ENCODE peak calls at places on chromosomes 11 and 22, in eight cellular contexts. J is lower lobe of right lung; E is naive thymus-derived CD4-positive, alpha-beta T cell; Q is HAP-1; T is cardiac muscle cell; F is colonic mucosa; K is body of pancreas; A is stomach. V is an unnamed sample.

GRCh38 chr22:41001722-41002122 is 50.5 kb downstream of the RBX1 start:
- DNase-seq in A (no peak), J (no peak), Q (peak; percentile 21), E (no peak), K (peak; percentile 8), T (peak; percentile 45), F (no peak), V (peak; percentile 71)

GRCh38 chr22:41822289-41823057 is 10.4 kb upstream of the SREBF2 start:
- DNase-seq in T (peak; percentile 63), E (peak; percentile 56), J (no peak), K (peak; percentile 37), Q (no peak), F (no peak), A (no peak), V (no peak)

GRCh38 chr11:65537620-65538231 is 12.8 kb downstream of the SCYL1 start:
- DNase-seq in Q (no peak), E (no peak), T (no peak), J (no peak), F (no peak), A (no peak), K (no peak), V (no peak)

GRCh38 chr11:76769645-76770586 is 13.2 kb upstream of the TSKU start:
- DNase-seq in E (no peak), K (peak; percentile 67), A (peak; percentile 82), Q (no peak), T (peak; percentile 32), F (peak; percentile 93), J (no peak), V (peak; percentile 72)

GRCh38 chr11:95229199-95230053 is 1.6 kb downstream of the SESN3 start:
- DNase-seq in F (peak; percentile 45), A (no peak), J (no peak), E (no peak), Q (no peak), T (peak; percentile 33), K (no peak), V (no peak)

GRCh38 chr11:72562431-72562830 is 111.8 kb downstream of the PDE2A start:
- DNase-seq in J (no peak), E (no peak), K (no peak), A (no peak), T (no peak), F (no peak), Q (no peak), V (no peak)

GRCh38 chr22:45600791-45601730 is 70.6 kb upstream of the ATXN10 start:
- DNase-seq in J (peak; percentile 24), Q (no peak), E (no peak), F (no peak), K (peak; percentile 26), T (peak; percentile 51), A (no peak), V (no peak)

GRCh38 chr11:12137938-12138731 is 27.7 kb downstream of the MICAL2 start:
- DNase-seq in K (no peak), E (no peak), F (no peak), J (no peak), T (peak; percentile 78), Q (peak; percentile 54), A (no peak), V (no peak)

GRCh38 chr11:76668362-76669155 is 2.0 kb downstream of the LRRC32 start:
- DNase-seq in E (no peak), F (no peak), A (no peak), T (no peak), Q (no peak), K (no peak), J (no peak), V (no peak)

GRCh38 chr22:18111759-18112330 is 1.2 kb downstream of the TUBA8 start:
- DNase-seq in F (no peak), E (no peak), J (no peak), A (peak; percentile 51), K (no peak), Q (no peak), T (no peak), V (no peak)

GRCh38 chr22:40220316-40221054 is 42.8 kb downstream of the TNRC6B start:
- DNase-seq in A (no peak), Q (peak; percentile 62), E (no peak), T (peak; percentile 51), F (no peak), J (no peak), K (no peak), V (no peak)

GRCh38 chr22:24160546-24160945 is 20.7 kb upstream of the SUSD2 start:
- DNase-seq in K (no peak), E (no peak), A (no peak), Q (no peak), F (no peak), J (no peak), T (no peak), V (no peak)

GRCh38 chr11:102097175-102097574 is 13.1 kb upstream of the YAP1 start:
- DNase-seq in K (no peak), A (no peak), E (no peak), T (no peak), J (no peak), F (no peak), Q (no peak), V (no peak)

GRCh38 chr22:46737105-46737975 is 712 bp downstream of the CERK start:
- DNase-seq in A (no peak), T (peak; percentile 36), K (peak; percentile 46), Q (peak; percentile 57), E (peak; percentile 41), F (no peak), J (no peak), V (peak; percentile 55)

GRCh38 chr11:9092846-9093778 is 1.7 kb upstream of the SCUBE2 start:
- DNase-seq in K (peak; percentile 42), A (no peak), E (no peak), F (no peak), T (peak; percentile 6), J (no peak), Q (peak; percentile 74), V (no peak)

GRCh38 chr11:9092085-9092484 is 686 bp upstream of the SCUBE2 start:
- DNase-seq in K (no peak), Q (no peak), E (no peak), F (no peak), A (no peak), J (no peak), T (no peak), V (no peak)

GRCh38 chr11:9089636-9090035 is 1.8 kb downstream of the SCUBE2 start:
- DNase-seq in J (no peak), A (no peak), E (no peak), F (peak; percentile 42), T (no peak), Q (no peak), K (no peak), V (no peak)

GRCh38 chr11:9090488-9091043 is 833 bp downstream of the SCUBE2 start:
- DNase-seq in A (no peak), E (no peak), T (peak; percentile 18), Q (no peak), F (no peak), J (no peak), K (no peak), V (no peak)

DNA sequence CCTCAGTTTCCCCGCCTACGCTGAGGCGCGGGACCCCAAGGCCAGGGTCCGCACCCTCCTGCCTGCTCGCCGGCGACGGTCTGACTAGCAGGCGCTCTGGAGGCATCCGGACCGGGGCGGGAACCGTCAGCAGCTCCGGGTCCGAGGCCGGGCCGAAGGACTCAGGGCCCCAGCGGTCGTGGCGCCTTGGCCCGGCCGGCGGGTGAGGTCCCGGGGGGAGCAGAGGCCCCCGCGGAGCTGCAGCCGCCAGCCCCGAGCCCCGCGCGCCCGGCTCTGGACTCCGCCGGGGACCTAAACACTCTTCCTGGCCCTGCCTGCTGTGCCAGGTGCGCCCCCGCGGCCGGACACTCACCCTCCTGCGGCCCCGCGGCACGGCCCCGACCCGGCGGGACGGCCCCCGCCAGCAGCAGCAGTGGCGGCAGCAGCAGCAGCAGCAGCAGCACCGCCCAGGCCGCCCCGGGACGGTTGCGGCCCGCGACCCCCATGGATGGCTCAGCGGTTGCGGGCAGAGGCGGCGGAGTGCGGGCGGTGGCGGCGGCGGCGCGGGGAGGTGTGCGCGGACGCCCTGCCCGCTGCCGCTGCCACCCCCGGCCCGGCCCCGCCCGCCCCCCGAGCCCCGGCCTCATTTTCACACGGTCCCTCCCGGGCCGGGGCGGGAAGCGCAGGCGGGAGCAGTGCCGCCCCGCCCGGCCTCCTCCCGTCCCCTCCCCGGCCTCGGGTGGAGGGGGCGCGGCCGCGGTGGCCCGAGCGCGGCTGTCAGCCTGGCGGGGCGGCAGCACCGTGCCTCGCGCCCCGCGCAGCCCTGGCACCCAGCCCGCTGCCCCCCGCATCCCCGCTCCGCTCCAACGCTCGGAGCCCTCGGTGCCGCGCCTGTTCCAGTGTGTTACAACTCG is at the start of gene SCUBE2:
- DNase-seq in J (no peak), T (peak; percentile 8), Q (peak; percentile 40), E (no peak), A (no peak), F (peak; percentile 26), K (no peak), V (no peak)
- H3K4me3 ChIP-seq in J (peak within 1 kb of the TSS; percentile 57), T (peak within 1 kb of the TSS; percentile 40), Q (peak within 1 kb of the TSS; percentile 6), E (no peak within 1 kb of the TSS), A (peak within 1 kb of the TSS; percentile 63), F (peak within 1 kb of the TSS; percentile 38), K (no peak within 1 kb of the TSS), V (no peak within 1 kb of the TSS)

GRCh38 chr11:100098560-100098959 is 588.5 kb upstream of the ARHGAP42 start:
- DNase-seq in T (peak; percentile 0), K (no peak), E (no peak), A (no peak), J (no peak), F (no peak), Q (no peak), V (no peak)
- H3K9me3 ChIP-seq in T (no peaks in the 10 kb centered on the region), K (no peaks in the 10 kb centered on the region), E (no peaks in the 10 kb centered on the region), A (no peaks in the 10 kb centered on the region), J (no peaks in the 10 kb centered on the region), F (no peaks in the 10 kb centered on the region), Q (no peaks in the 10 kb centered on the region), V (no peaks in the 10 kb centered on the region)

GRCh38 chr11:1504581-1505290 is 18.2 kb upstream of the MOB2 start:
- DNase-seq in J (peak; percentile 39), T (no peak), K (no peak), A (no peak), F (no peak), Q (no peak), E (no peak), V (no peak)

GRCh38 chr11:1504164-1504563 is 17.6 kb upstream of the MOB2 start:
- DNase-seq in F (no peak), A (no peak), T (no peak), E (no peak), K (no peak), Q (no peak), J (peak; percentile 10), V (no peak)

GRCh38 chr11:1502971-1503707 is 16.6 kb upstream of the MOB2 start:
- DNase-seq in J (peak; percentile 48), K (no peak), F (no peak), E (no peak), T (no peak), Q (no peak), A (peak; percentile 45), V (no peak)

GRCh38 chr11:1502168-1502955 is 15.8 kb upstream of the MOB2 start:
- DNase-seq in E (no peak), T (no peak), J (peak; percentile 33), K (no peak), A (no peak), F (no peak), Q (no peak), V (no peak)

GRCh38 chr11:1503708-1504104 is 17.1 kb upstream of the MOB2 start:
- DNase-seq in F (no peak), J (peak; percentile 69), Q (no peak), T (no peak), A (peak; percentile 59), K (peak; percentile 38), E (no peak), V (no peak)
- H3K4me3 ChIP-seq in F (no peak overlapping the region), J (no peak overlapping the region), Q (no peak overlapping the region), T (no peak overlapping the region), A (no peak overlapping the region), K (no peak overlapping the region), E (no peak overlapping the region), V (no peak overlapping the region)

GRCh38 chr11:106187860-106188456 is 110.5 kb downstream of the AASDHPPT start:
- DNase-seq in E (no peak), F (no peak), J (no peak), Q (no peak), A (no peak), T (no peak), K (no peak), V (peak; percentile 21)

GRCh38 chr11:106186630-106187029 is 109.2 kb downstream of the AASDHPPT start:
- DNase-seq in T (no peak), F (no peak), J (no peak), Q (no peak), E (no peak), A (no peak), K (no peak), V (no peak)
- H3K9me3 ChIP-seq in T (no peaks in the 10 kb centered on the region), F (no peaks in the 10 kb centered on the region), J (no peaks in the 10 kb centered on the region), Q (no peaks in the 10 kb centered on the region), E (no peaks in the 10 kb centered on the region), A (no peaks in the 10 kb centered on the region), K (no peaks in the 10 kb centered on the region), V (peaks cover 23% of the 10 kb centered on the region)

V was measured in Caco-2.